ENCODE peak calls at places on chromosomes 13 and 19, in eight cellular contexts. K, R, H, C, E, W, F and M are unnamed samples. For H3K4me1, the result is how much of the 10 kb centered on the place peaks cover.

GRCh38 chr13:44165172-44165894 is 208.3 kb upstream of the SERP2 start:
- DNase-seq in H (no peak), K (no peak), C (no peak), R (no peak), E (no peak), F (no peak), W (no peak), M (no peak)

GRCh38 chr13:49625392-49626137 is 2.7 kb upstream of the ARL11 start:
- DNase-seq in E (peak), K (no peak), H (peak), R (peak), F (peak), C (peak), W (no peak), M (no peak)

GRCh38 chr13:104759069-104759468 is 1692.9 kb upstream of the SLC10A2 start:
- DNase-seq in K (no peak), C (no peak), H (no peak), F (no peak), W (no peak), R (no peak), E (no peak), M (no peak)

GRCh38 chr13:19888799-19889198 is 25.4 kb upstream of the ZMYM5 start:
- DNase-seq in C (peak), E (no peak), H (no peak), R (no peak), K (no peak), F (no peak), W (no peak), M (no peak)

GRCh38 chr13:87274209-87274819 is 396.9 kb upstream of the SLITRK5 start:
- DNase-seq in E (peak), C (peak), H (peak), F (peak), W (peak), R (no peak), K (no peak), M (no peak)

GRCh38 chr13:31274345-31274870 is 74.6 kb downstream of the B3GLCT start:
- DNase-seq in K (no peak), H (no peak), F (no peak), C (peak), R (peak), E (no peak), W (no peak), M (no peak)

GRCh38 chr13:91211548-91211947 is 135.9 kb upstream of the MIR17HG start:
- DNase-seq in E (no peak), H (no peak), C (no peak), K (no peak), F (no peak), W (no peak), R (no peak), M (no peak)

GRCh38 chr13:101424381-101425155 is 8.3 kb upstream of the NALCN start:
- DNase-seq in R (no peak), C (peak), H (no peak), E (no peak), F (no peak), W (no peak), K (no peak), M (no peak)

GRCh38 chr13:28173793-28174192 is 35.4 kb downstream of the PAN3 start:
- DNase-seq in F (no peak), H (no peak), K (no peak), E (no peak), C (no peak), R (no peak), W (peak), M (no peak)

GRCh38 chr19:45733160-45733810 is at the start of gene MEIOSIN:
- DNase-seq in F (no peak), K (no peak), W (no peak), E (no peak), C (no peak), H (no peak), R (no peak), M (no peak)

GRCh38 chr13:43242040-43242439 is 218.7 kb downstream of the DNAJC15 start:
- DNase-seq in E (no peak), F (no peak), C (no peak), H (no peak), K (no peak), R (no peak), W (no peak), M (no peak)

GRCh38 chr19:38449518-38449917 is 16.0 kb downstream of the RYR1 start:
- DNase-seq in R (no peak), E (no peak), K (no peak), W (no peak), C (no peak), F (no peak), H (no peak), M (no peak)

GRCh38 chr19:51082641-51083040 is at the start of gene KLK14:
- DNase-seq in W (no peak), E (no peak), H (no peak), F (no peak), R (no peak), K (no peak), C (no peak), M (no peak)

GRCh38 chr13:22143671-22144070 is 472.8 kb downstream of the FGF9 start:
- DNase-seq in E (no peak), W (peak), C (no peak), F (no peak), H (no peak), R (no peak), K (no peak), M (no peak)

GRCh38 chr19:7637374-7638256 is 705 bp downstream of the STXBP2 start:
- DNase-seq in R (peak), K (peak), F (peak), C (peak), H (peak), E (peak), W (no peak), M (no peak)

GRCh38 chr13:29923554-29924481 is 73.4 kb upstream of the UBL3 start:
- DNase-seq in K (peak), F (peak), W (peak), H (peak), R (peak), C (peak), E (peak), M (peak)

GRCh38 chr19:52336976-52337375 is 933 bp downstream of the ZNF610 start:
- DNase-seq in H (peak), R (no peak), K (no peak), C (peak), F (no peak), E (no peak), W (no peak), M (no peak)

GRCh38 chr13:40777166-40777956 is 6.4 kb upstream of the MRPS31 start:
- DNase-seq in C (peak), W (peak), H (peak), F (peak), K (peak), R (no peak), E (peak), M (peak)

GRCh38 chr19:1747285-1748114 is 5.8 kb upstream of the ONECUT3 start:
- DNase-seq in H (peak), E (no peak), F (peak), R (no peak), K (no peak), C (peak), W (peak), M (peak)

GRCh38 chr13:71017607-71018006 is 849.4 kb downstream of the DACH1 start:
- DNase-seq in K (no peak), R (no peak), W (no peak), C (no peak), E (no peak), H (no peak), F (no peak), M (no peak)

GRCh38 chr13:22793598-22794134 is 387.1 kb upstream of the SGCG start:
- DNase-seq in C (no peak), H (peak), W (no peak), E (peak), R (no peak), K (no peak), F (no peak), M (no peak)

GRCh38 chr19:39166571-39167391 is 30.0 kb upstream of the NCCRP1 start:
- DNase-seq in R (peak), H (peak), W (no peak), C (no peak), K (no peak), E (peak), F (peak), M (no peak)

GRCh38 chr19:728011-728410 is 19.3 kb downstream of the PALM start:
- DNase-seq in C (peak), F (no peak), R (peak), E (no peak), K (no peak), H (no peak), W (no peak), M (no peak)

GRCh38 chr19:46265217-46265828 is 31.5 kb upstream of the HIF3A start:
- DNase-seq in K (peak), E (peak), R (peak), W (no peak), C (peak), H (peak), F (peak), M (peak)

GRCh38 chr13:90315061-90315460 is 1032.4 kb upstream of the MIR17HG start:
- DNase-seq in R (no peak), F (no peak), W (no peak), K (no peak), C (no peak), E (no peak), H (no peak), M (no peak)

GRCh38 chr13:44365899-44366298 is 7.7 kb upstream of the SERP2 start:
- DNase-seq in K (no peak), F (no peak), R (no peak), E (no peak), W (no peak), H (no peak), C (no peak), M (no peak)

GRCh38 chr13:79405831-79406596 is at the start of gene RBM26:
- DNase-seq in W (peak), C (peak), K (peak), H (peak), R (peak), F (peak), E (peak), M (peak)

GRCh38 chr13:21476893-21477472 is 17.9 kb upstream of the ZDHHC20 start:
- DNase-seq in R (peak), E (peak), K (peak), C (peak), H (peak), F (peak), W (peak), M (peak)

GRCh38 chr19:8697671-8698432 is 743 bp downstream of the ACTL9 start:
- DNase-seq in W (no peak), C (no peak), R (no peak), K (no peak), F (no peak), E (no peak), H (no peak), M (no peak)

DNA sequence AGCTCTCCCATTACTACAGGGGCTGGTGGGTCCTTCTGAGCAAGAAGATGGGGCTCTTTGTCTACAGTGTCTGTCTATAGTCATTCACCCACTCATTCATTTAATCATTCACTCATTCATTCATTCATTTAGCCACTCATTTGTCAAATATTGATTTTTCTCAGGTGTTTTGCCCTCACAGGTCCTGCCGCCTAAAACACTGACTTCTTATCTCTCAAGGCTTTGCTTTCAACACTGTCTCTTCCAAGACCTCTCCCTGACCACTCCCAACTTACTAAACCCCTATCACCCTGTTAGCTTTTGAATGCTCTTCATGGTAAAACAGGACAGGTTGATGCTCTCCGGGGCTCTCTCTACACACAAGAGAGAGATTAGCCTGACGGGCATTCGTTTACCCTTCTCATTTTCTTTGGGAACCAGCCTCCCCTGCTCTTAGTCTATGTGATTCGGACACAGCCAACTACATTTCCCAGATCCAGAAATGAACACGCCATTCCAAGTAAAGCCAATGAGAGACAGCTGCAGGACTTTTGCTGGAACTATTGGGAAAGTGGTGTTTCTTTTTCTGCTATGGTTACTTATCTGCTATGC is 22.7 kb downstream of the FAM187B start:
- DNase-seq in W (no peak), H (no peak), E (no peak), K (no peak), R (no peak), F (no peak), C (no peak), M (peak)
- H3K4me1 ChIP-seq in W (under half), H (under half), E (under half), K (under half), R (under half), F (under half), C (under half), M (half or more)

DNA sequence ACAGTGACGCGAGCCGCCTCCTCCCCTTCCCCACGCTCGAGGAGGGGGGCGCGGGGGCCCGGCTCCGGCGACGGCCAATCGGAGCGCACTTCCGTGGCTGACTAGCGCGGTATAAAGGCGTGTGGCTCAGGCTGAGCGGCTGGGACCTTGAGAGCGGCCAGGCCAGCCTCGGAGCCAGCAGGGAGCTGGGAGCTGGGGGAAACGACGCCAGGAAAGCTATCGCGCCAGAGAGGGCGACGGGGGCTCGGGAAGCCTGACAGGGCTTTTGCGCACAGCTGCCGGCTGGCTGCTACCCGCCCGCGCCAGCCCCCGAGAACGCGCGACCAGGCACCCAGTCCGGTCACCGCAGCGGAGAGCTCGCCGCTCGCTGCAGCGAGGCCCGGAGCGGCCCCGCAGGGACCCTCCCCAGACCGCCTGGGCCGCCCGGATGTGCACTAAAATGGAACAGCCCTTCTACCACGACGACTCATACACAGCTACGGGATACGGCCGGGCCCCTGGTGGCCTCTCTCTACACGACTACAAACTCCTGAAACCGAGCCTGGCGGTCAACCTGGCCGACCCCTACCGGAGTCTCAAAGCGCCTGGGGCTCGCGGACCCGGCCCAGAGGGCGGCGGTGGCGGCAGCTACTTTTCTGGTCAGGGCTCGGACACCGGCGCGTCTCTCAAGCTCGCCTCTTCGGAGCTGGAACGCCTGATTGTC is at the start of gene JUNB:
- DNase-seq in R (peak), H (peak), F (peak), W (peak), K (peak), C (peak), E (peak), M (peak)
- TF ChIP-seq CTCF in R (no peak), H (no peak), F (no peak), W (no peak), K (no peak), C (no peak), E (no peak), M (no peak)

GRCh38 chr19:13173129-13173737 is 23.0 kb downstream of the IER2 start:
- DNase-seq in C (no peak), W (no peak), E (no peak), H (no peak), K (no peak), R (no peak), F (no peak), M (no peak)
- H3K4me1 ChIP-seq in C (under half), W (under half), E (under half), H (under half), K (under half), R (under half), F (half or more), M (half or more)

GRCh38 chr19:10478476-10478875 is 24.7 kb downstream of the KEAP1 start:
- DNase-seq in R (no peak), H (no peak), W (no peak), K (no peak), C (no peak), E (no peak), F (no peak), M (no peak)

GRCh38 chr19:10474962-10475451 is 28.1 kb downstream of the KEAP1 start:
- DNase-seq in E (no peak), F (no peak), K (no peak), C (no peak), W (no peak), H (no peak), R (no peak), M (no peak)

GRCh38 chr19:10473192-10473591 is 30.0 kb downstream of the KEAP1 start:
- DNase-seq in W (no peak), E (no peak), K (no peak), F (no peak), R (no peak), H (no peak), C (peak), M (no peak)

DNA sequence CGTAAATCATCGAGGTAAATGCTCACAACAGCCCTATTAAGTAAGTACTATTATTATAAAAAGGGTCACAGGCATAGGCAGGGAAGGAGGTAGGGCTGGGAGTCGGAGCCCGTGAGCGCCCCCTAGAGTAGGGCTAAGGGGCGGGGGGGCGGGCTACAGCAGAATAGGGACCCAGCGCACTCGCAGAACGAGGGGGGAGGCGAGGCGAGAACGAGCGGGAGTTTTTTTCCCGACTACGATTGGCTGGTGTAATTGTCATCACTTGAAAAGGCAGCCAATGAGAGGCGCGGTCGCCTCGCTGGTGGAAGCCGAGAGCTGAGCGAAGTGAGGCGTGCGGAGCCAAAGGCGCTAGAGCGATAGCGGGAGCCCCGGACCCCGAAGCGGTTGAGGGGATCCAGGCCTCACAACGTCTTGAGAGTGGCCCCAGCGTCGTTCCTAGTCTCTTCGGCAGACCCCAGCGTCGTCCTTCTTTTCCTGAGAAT is 24.2 kb downstream of the KEAP1 start:
- DNase-seq in C (peak), R (peak), W (no peak), F (peak), E (peak), H (peak), K (peak), M (peak)
- TF ChIP-seq CTCF in C (peak), R (peak), W (peak), F (peak), E (peak), H (peak), K (no peak), M (peak)

DNA sequence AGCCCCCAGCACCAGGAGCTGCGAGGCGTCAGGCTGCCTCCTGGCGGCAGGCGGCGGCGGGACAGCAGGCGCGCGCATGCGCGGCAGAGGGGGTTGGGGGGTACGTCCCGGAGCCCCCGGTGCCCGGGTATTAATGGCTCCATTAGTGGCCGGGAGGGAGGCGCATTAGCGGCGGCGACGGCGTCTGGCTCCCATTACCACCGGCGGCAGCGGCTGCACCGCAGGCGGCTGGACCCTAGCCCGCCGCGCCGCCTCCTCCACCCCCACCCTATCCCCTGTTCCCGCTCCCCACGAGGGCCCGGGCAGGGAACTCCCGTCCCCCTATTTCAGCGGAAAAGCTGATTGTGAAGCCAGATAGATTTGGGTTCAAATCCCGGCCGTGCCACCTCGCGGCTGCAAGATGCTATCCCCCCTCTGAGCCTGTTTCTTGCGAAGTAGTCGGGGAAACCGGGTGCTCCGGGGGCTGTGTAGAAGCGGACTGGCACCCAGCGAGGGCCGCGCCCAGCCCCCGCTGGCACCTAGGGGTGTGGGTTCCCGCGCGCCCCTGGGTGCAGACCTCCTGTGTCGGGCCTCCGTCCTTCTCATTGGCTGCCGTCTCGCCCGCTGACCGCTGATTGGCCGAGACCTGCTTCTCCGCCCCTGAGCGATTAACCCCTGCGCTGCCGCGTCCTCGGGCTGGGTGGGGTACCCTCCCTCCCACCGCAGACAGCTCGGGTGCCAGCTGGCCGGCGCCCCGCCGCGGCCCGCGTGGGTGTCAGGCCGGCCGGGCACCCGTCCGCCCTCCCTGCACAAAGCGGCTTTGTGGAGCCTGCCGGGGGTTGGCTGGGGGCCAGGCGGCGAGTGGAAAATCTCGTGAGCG is 11.1 kb downstream of the CIC start:
- DNase-seq in C (peak), W (peak), E (peak), F (peak), H (peak), K (peak), R (peak), M (peak)
- H3K4me1 ChIP-seq in C (under half), W (under half), E (under half), F (under half), H (half or more), K (under half), R (half or more), M (half or more)

GRCh38 chr19:13621413-13621812 is 115.1 kb upstream of the CACNA1A start:
- DNase-seq in W (peak), E (no peak), K (no peak), R (no peak), C (peak), H (no peak), F (peak), M (no peak)
- TF ChIP-seq CTCF in W (peak), E (no peak), K (no peak), R (no peak), C (no peak), H (no peak), F (no peak), M (no peak)

DNA sequence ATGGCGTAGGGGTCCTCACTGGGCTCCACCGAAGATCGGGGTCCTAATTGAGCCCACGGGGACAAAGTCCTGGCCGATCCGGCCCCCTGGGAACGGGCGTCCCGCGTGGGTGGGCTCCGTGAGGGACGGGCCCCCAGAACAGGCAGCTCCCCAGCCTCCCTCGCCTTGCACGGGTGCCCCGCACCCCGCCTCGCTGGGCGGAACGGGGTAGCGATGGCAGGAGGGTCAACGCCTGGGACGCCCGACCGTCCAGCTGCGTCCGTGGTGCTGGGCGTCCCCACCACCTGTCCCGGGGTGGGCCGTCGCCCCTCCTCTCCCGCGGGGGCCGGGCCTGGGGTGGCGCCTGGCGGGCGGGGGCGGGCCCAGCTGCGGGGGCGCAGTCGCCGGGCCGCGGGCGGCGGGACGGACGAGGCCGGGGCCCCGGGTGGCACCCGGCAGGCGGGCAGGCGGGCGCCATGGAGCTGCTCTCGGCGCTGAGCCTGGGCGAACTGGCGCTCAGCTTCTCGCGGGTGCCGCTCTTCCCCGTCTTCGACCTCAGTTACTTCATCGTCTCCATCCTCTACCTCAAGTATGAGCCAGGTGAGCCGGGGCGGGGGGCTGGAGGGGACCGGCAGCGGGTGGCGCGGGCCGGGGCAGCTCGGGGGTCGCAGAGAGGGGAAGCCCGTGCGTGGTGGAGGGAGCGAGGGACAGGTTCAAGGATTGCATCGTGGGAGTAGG is at the start of gene TMEM38A:
- DNase-seq in R (peak), W (no peak), H (peak), C (peak), E (peak), F (peak), K (peak), M (peak)
- H3K4me1 ChIP-seq in R (under half), W (under half), H (under half), C (under half), E (under half), F (under half), K (under half), M (under half)